ENCODE peak calls at places on chromosome 1, in ten cellular contexts. One of them, this sample, is unnamed.

GRCh38 chr1:6592865-6593593 is 9.6 kb downstream of the KLHL21 start:
- DNase-seq in ovary: no peak
- DNase-seq in HFF-Myc: no peak
- DNase-seq in AG10803: no peak
- DNase-seq in GM12865: no peak
- DNase-seq in dorsolateral prefrontal cortex: no peak
- DNase-seq in IMR-90: no peak
- DNase-seq in Calu3: no peak
- DNase-seq in BE2C: no peak
- DNase-seq in D721Med: no peak
- DNase-seq in this sample: no peak

GRCh38 chr1:96306809-96307208 is 414.8 kb upstream of the PTBP2 start:
- DNase-seq in ovary: no peak
- DNase-seq in HFF-Myc: no peak
- DNase-seq in AG10803: peak; percentile 88
- DNase-seq in GM12865: no peak
- DNase-seq in dorsolateral prefrontal cortex: no peak
- DNase-seq in IMR-90: peak; percentile 71
- DNase-seq in Calu3: no peak
- DNase-seq in BE2C: no peak
- DNase-seq in D721Med: no peak
- DNase-seq in this sample: no peak

GRCh38 chr1:34983700-34984355 is 1.3 kb downstream of the TMEM35B start:
- DNase-seq in ovary: peak; percentile 28
- DNase-seq in HFF-Myc: no peak
- DNase-seq in AG10803: peak; percentile 21
- DNase-seq in GM12865: no peak
- DNase-seq in dorsolateral prefrontal cortex: no peak
- DNase-seq in IMR-90: peak; percentile 17
- DNase-seq in Calu3: peak; percentile 29
- DNase-seq in BE2C: no peak
- DNase-seq in D721Med: no peak
- DNase-seq in this sample: no peak

GRCh38 chr1:24874611-24875225 is 55.4 kb downstream of the RUNX3 start:
- DNase-seq in ovary: no peak
- DNase-seq in HFF-Myc: no peak
- DNase-seq in AG10803: no peak
- DNase-seq in GM12865: no peak
- DNase-seq in dorsolateral prefrontal cortex: no peak
- DNase-seq in IMR-90: no peak
- DNase-seq in Calu3: peak; percentile 11
- DNase-seq in BE2C: no peak
- DNase-seq in D721Med: no peak
- DNase-seq in this sample: no peak

GRCh38 chr1:202069670-202070069 is 53.0 kb upstream of the GPR37L1 start:
- DNase-seq in ovary: no peak
- DNase-seq in HFF-Myc: no peak
- DNase-seq in AG10803: no peak
- DNase-seq in GM12865: no peak
- DNase-seq in dorsolateral prefrontal cortex: no peak
- DNase-seq in IMR-90: no peak
- DNase-seq in Calu3: no peak
- DNase-seq in BE2C: peak; percentile 56
- DNase-seq in D721Med: no peak
- DNase-seq in this sample: no peak

GRCh38 chr1:196361112-196361714 is 247.0 kb downstream of the KCNT2 start:
- DNase-seq in ovary: no peak
- DNase-seq in HFF-Myc: no peak
- DNase-seq in AG10803: peak; percentile 4
- DNase-seq in GM12865: no peak
- DNase-seq in dorsolateral prefrontal cortex: no peak
- DNase-seq in IMR-90: peak; percentile 18
- DNase-seq in Calu3: no peak
- DNase-seq in BE2C: no peak
- DNase-seq in D721Med: no peak
- DNase-seq in this sample: no peak

GRCh38 chr1:167720965-167721616 is 691 bp upstream of the MPZL1 start:
- DNase-seq in ovary: peak; percentile 32
- DNase-seq in HFF-Myc: peak; percentile 35
- DNase-seq in AG10803: peak; percentile 68
- DNase-seq in GM12865: peak; percentile 68
- DNase-seq in dorsolateral prefrontal cortex: no peak
- DNase-seq in IMR-90: peak; percentile 68
- DNase-seq in Calu3: peak; percentile 52
- DNase-seq in BE2C: peak; percentile 54
- DNase-seq in D721Med: no peak
- DNase-seq in this sample: peak; percentile 27

GRCh38 chr1:28370220-28371010 is 875 bp downstream of the PHACTR4 start:
- DNase-seq in ovary: peak; percentile 23
- DNase-seq in HFF-Myc: no peak
- DNase-seq in AG10803: peak; percentile 41
- DNase-seq in GM12865: peak; percentile 70
- DNase-seq in dorsolateral prefrontal cortex: no peak
- DNase-seq in IMR-90: peak; percentile 48
- DNase-seq in Calu3: no peak
- DNase-seq in BE2C: peak; percentile 24
- DNase-seq in D721Med: no peak
- DNase-seq in this sample: peak; percentile 56

GRCh38 chr1:7860130-7860529 is 7.3 kb upstream of the UTS2 start:
- DNase-seq in ovary: no peak
- DNase-seq in HFF-Myc: no peak
- DNase-seq in AG10803: no peak
- DNase-seq in GM12865: no peak
- DNase-seq in dorsolateral prefrontal cortex: no peak
- DNase-seq in IMR-90: no peak
- DNase-seq in Calu3: no peak
- DNase-seq in BE2C: no peak
- DNase-seq in D721Med: no peak
- DNase-seq in this sample: no peak

GRCh38 chr1:59917026-59917784 is 9.4 kb downstream of the CYP2J2 start:
- DNase-seq in ovary: no peak
- DNase-seq in HFF-Myc: no peak
- DNase-seq in AG10803: no peak
- DNase-seq in GM12865: no peak
- DNase-seq in dorsolateral prefrontal cortex: peak; percentile 74
- DNase-seq in IMR-90: no peak
- DNase-seq in Calu3: no peak
- DNase-seq in BE2C: no peak
- DNase-seq in D721Med: no peak
- DNase-seq in this sample: no peak

GRCh38 chr1:21914880-21915640 is 22.1 kb downstream of the HSPG2 start:
- DNase-seq in ovary: no peak
- DNase-seq in HFF-Myc: no peak
- DNase-seq in AG10803: no peak
- DNase-seq in GM12865: no peak
- DNase-seq in dorsolateral prefrontal cortex: no peak
- DNase-seq in IMR-90: no peak
- DNase-seq in Calu3: no peak
- DNase-seq in BE2C: no peak
- DNase-seq in D721Med: no peak
- DNase-seq in this sample: no peak

GRCh38 chr1:168135116-168135981 is 1.4 kb downstream of the GPR161 start:
- DNase-seq in ovary: no peak
- DNase-seq in HFF-Myc: no peak
- DNase-seq in AG10803: peak; percentile 25
- DNase-seq in GM12865: no peak
- DNase-seq in dorsolateral prefrontal cortex: no peak
- DNase-seq in IMR-90: no peak
- DNase-seq in Calu3: no peak
- DNase-seq in BE2C: no peak
- DNase-seq in D721Med: no peak
- DNase-seq in this sample: no peak

GRCh38 chr1:172609528-172609927 is 49.4 kb upstream of the FASLG start:
- DNase-seq in ovary: no peak
- DNase-seq in HFF-Myc: no peak
- DNase-seq in AG10803: peak; percentile 17
- DNase-seq in GM12865: peak; percentile 14
- DNase-seq in dorsolateral prefrontal cortex: no peak
- DNase-seq in IMR-90: no peak
- DNase-seq in Calu3: no peak
- DNase-seq in BE2C: no peak
- DNase-seq in D721Med: no peak
- DNase-seq in this sample: no peak
- TF ChIP-seq CTCF in ovary: no peak
- TF ChIP-seq CTCF in HFF-Myc: no peak
- TF ChIP-seq CTCF in AG10803: peak; percentile 49
- TF ChIP-seq CTCF in GM12865: peak; percentile 24
- TF ChIP-seq CTCF in dorsolateral prefrontal cortex: peak; percentile 23
- TF ChIP-seq CTCF in IMR-90: peak; percentile 39
- TF ChIP-seq CTCF in Calu3: peak; percentile 68
- TF ChIP-seq CTCF in BE2C: peak; percentile 34
- TF ChIP-seq CTCF in D721Med: peak; percentile 22
- TF ChIP-seq CTCF in this sample: peak; percentile 50

GRCh38 chr1:93979040-93979717 is 69.9 kb upstream of the GCLM start:
- DNase-seq in ovary: no peak
- DNase-seq in HFF-Myc: no peak
- DNase-seq in AG10803: no peak
- DNase-seq in GM12865: no peak
- DNase-seq in dorsolateral prefrontal cortex: no peak
- DNase-seq in IMR-90: no peak
- DNase-seq in Calu3: no peak
- DNase-seq in BE2C: no peak
- DNase-seq in D721Med: no peak
- DNase-seq in this sample: no peak

GRCh38 chr1:93977546-93977945 is 68.3 kb upstream of the GCLM start:
- DNase-seq in ovary: no peak
- DNase-seq in HFF-Myc: no peak
- DNase-seq in AG10803: peak; percentile 66
- DNase-seq in GM12865: no peak
- DNase-seq in dorsolateral prefrontal cortex: no peak
- DNase-seq in IMR-90: peak; percentile 78
- DNase-seq in Calu3: no peak
- DNase-seq in BE2C: no peak
- DNase-seq in D721Med: no peak
- DNase-seq in this sample: no peak

GRCh38 chr1:93980881-93981280 is 71.7 kb upstream of the GCLM start:
- DNase-seq in ovary: no peak
- DNase-seq in HFF-Myc: no peak
- DNase-seq in AG10803: peak; percentile 24
- DNase-seq in GM12865: no peak
- DNase-seq in dorsolateral prefrontal cortex: no peak
- DNase-seq in IMR-90: no peak
- DNase-seq in Calu3: no peak
- DNase-seq in BE2C: no peak
- DNase-seq in D721Med: no peak
- DNase-seq in this sample: no peak

GRCh38 chr1:93979718-93980319 is 70.6 kb upstream of the GCLM start:
- DNase-seq in ovary: peak; percentile 75
- DNase-seq in HFF-Myc: no peak
- DNase-seq in AG10803: peak; percentile 98
- DNase-seq in GM12865: no peak
- DNase-seq in dorsolateral prefrontal cortex: no peak
- DNase-seq in IMR-90: peak; percentile 69
- DNase-seq in Calu3: no peak
- DNase-seq in BE2C: no peak
- DNase-seq in D721Med: no peak
- DNase-seq in this sample: no peak

GRCh38 chr1:93980320-93980744 is 71.1 kb upstream of the GCLM start:
- DNase-seq in ovary: no peak
- DNase-seq in HFF-Myc: no peak
- DNase-seq in AG10803: peak; percentile 22
- DNase-seq in GM12865: peak; percentile 16
- DNase-seq in dorsolateral prefrontal cortex: no peak
- DNase-seq in IMR-90: no peak
- DNase-seq in Calu3: peak; percentile 40
- DNase-seq in BE2C: peak; percentile 27
- DNase-seq in D721Med: no peak
- DNase-seq in this sample: no peak
- TF ChIP-seq CTCF in ovary: no peak
- TF ChIP-seq CTCF in HFF-Myc: peak; percentile 59
- TF ChIP-seq CTCF in AG10803: peak; percentile 31
- TF ChIP-seq CTCF in GM12865: peak; percentile 33
- TF ChIP-seq CTCF in dorsolateral prefrontal cortex: no peak
- TF ChIP-seq CTCF in IMR-90: peak; percentile 25
- TF ChIP-seq CTCF in Calu3: no peak
- TF ChIP-seq CTCF in BE2C: peak; percentile 53
- TF ChIP-seq CTCF in D721Med: peak; percentile 51
- TF ChIP-seq CTCF in this sample: no peak

GRCh38 chr1:76868154-76868882 is 1.0 kb downstream of the ST6GALNAC5 start:
- DNase-seq in ovary: peak; percentile 54
- DNase-seq in HFF-Myc: no peak
- DNase-seq in AG10803: peak; percentile 58
- DNase-seq in GM12865: no peak
- DNase-seq in dorsolateral prefrontal cortex: peak; percentile 70
- DNase-seq in IMR-90: peak; percentile 29
- DNase-seq in Calu3: no peak
- DNase-seq in BE2C: peak; percentile 72
- DNase-seq in D721Med: no peak
- DNase-seq in this sample: peak; percentile 63
- TF ChIP-seq CTCF in ovary: peak; percentile 13
- TF ChIP-seq CTCF in HFF-Myc: peak; percentile 4
- TF ChIP-seq CTCF in AG10803: peak; percentile 40
- TF ChIP-seq CTCF in GM12865: no peak
- TF ChIP-seq CTCF in dorsolateral prefrontal cortex: no peak
- TF ChIP-seq CTCF in IMR-90: no peak
- TF ChIP-seq CTCF in Calu3: no peak
- TF ChIP-seq CTCF in BE2C: peak; percentile 20
- TF ChIP-seq CTCF in D721Med: peak; percentile 18
- TF ChIP-seq CTCF in this sample: peak; percentile 28

GRCh38 chr1:17081439-17081838 is 27.6 kb upstream of the SDHB start:
- DNase-seq in ovary: no peak
- DNase-seq in HFF-Myc: no peak
- DNase-seq in AG10803: no peak
- DNase-seq in GM12865: peak; percentile 72
- DNase-seq in dorsolateral prefrontal cortex: no peak
- DNase-seq in IMR-90: no peak
- DNase-seq in Calu3: no peak
- DNase-seq in BE2C: no peak
- DNase-seq in D721Med: no peak
- DNase-seq in this sample: no peak
- TF ChIP-seq CTCF in ovary: no peak
- TF ChIP-seq CTCF in HFF-Myc: no peak
- TF ChIP-seq CTCF in AG10803: no peak
- TF ChIP-seq CTCF in GM12865: no peak
- TF ChIP-seq CTCF in dorsolateral prefrontal cortex: no peak
- TF ChIP-seq CTCF in IMR-90: no peak
- TF ChIP-seq CTCF in Calu3: no peak
- TF ChIP-seq CTCF in BE2C: no peak
- TF ChIP-seq CTCF in D721Med: no peak
- TF ChIP-seq CTCF in this sample: no peak

GRCh38 chr1:212760126-212760823 is 31.3 kb downstream of the NSL1 start:
- DNase-seq in ovary: no peak
- DNase-seq in HFF-Myc: no peak
- DNase-seq in AG10803: peak; percentile 11
- DNase-seq in GM12865: peak; percentile 70
- DNase-seq in dorsolateral prefrontal cortex: no peak
- DNase-seq in IMR-90: no peak
- DNase-seq in Calu3: peak; percentile 58
- DNase-seq in BE2C: peak; percentile 48
- DNase-seq in D721Med: no peak
- DNase-seq in this sample: peak; percentile 52
- TF ChIP-seq CTCF in ovary: no peak
- TF ChIP-seq CTCF in HFF-Myc: peak; percentile 40
- TF ChIP-seq CTCF in AG10803: peak; percentile 40
- TF ChIP-seq CTCF in GM12865: peak; percentile 72
- TF ChIP-seq CTCF in dorsolateral prefrontal cortex: no peak
- TF ChIP-seq CTCF in IMR-90: peak; percentile 20
- TF ChIP-seq CTCF in Calu3: peak; percentile 33
- TF ChIP-seq CTCF in BE2C: peak; percentile 54
- TF ChIP-seq CTCF in D721Med: peak; percentile 2
- TF ChIP-seq CTCF in this sample: peak; percentile 28